ENCODE peak calls at places on chromosomes 11 and 22, in ten cellular contexts. One of them, this sample, is unnamed. For H3K9me3, the result is how much of the 10 kb centered on the place peaks cover.

GRCh38 chr22:23402275-23403151 is 177.6 kb downstream of the IGLL1 start:
- DNase-seq in AG04450: no peak
- DNase-seq in IMR-90: peak
- DNase-seq in left ventricle myocardium inferior: no peak
- DNase-seq in A549: peak
- DNase-seq in sigmoid colon: peak
- DNase-seq in SK-N-SH: peak
- DNase-seq in colonic mucosa: peak
- DNase-seq in H9: peak
- DNase-seq in tibial nerve: no peak
- DNase-seq in this sample: peak

GRCh38 chr22:32475428-32476010 is 908 bp downstream of the FBXO7 start:
- DNase-seq in AG04450: no peak
- DNase-seq in IMR-90: no peak
- DNase-seq in left ventricle myocardium inferior: peak
- DNase-seq in A549: no peak
- DNase-seq in sigmoid colon: peak
- DNase-seq in SK-N-SH: peak
- DNase-seq in colonic mucosa: peak
- DNase-seq in H9: peak
- DNase-seq in tibial nerve: no peak
- DNase-seq in this sample: no peak

GRCh38 chr11:119902656-119903181 is 173.7 kb upstream of the NECTIN1 start:
- DNase-seq in AG04450: no peak
- DNase-seq in IMR-90: no peak
- DNase-seq in left ventricle myocardium inferior: no peak
- DNase-seq in A549: no peak
- DNase-seq in sigmoid colon: no peak
- DNase-seq in SK-N-SH: no peak
- DNase-seq in colonic mucosa: peak
- DNase-seq in H9: no peak
- DNase-seq in tibial nerve: no peak
- DNase-seq in this sample: no peak

GRCh38 chr22:30649430-30650007 is 13.9 kb downstream of the SLC35E4 start:
- DNase-seq in AG04450: no peak
- DNase-seq in IMR-90: peak
- DNase-seq in left ventricle myocardium inferior: peak
- DNase-seq in A549: no peak
- DNase-seq in sigmoid colon: no peak
- DNase-seq in SK-N-SH: no peak
- DNase-seq in colonic mucosa: peak
- DNase-seq in H9: peak
- DNase-seq in tibial nerve: no peak
- DNase-seq in this sample: no peak

GRCh38 chr22:21569459-21570161 is 2.1 kb downstream of the UBE2L3 start:
- DNase-seq in AG04450: no peak
- DNase-seq in IMR-90: no peak
- DNase-seq in left ventricle myocardium inferior: no peak
- DNase-seq in A549: no peak
- DNase-seq in sigmoid colon: no peak
- DNase-seq in SK-N-SH: no peak
- DNase-seq in colonic mucosa: no peak
- DNase-seq in H9: no peak
- DNase-seq in tibial nerve: no peak
- DNase-seq in this sample: no peak

GRCh38 chr11:73757598-73757997 is 3.3 kb downstream of the RAB6A start:
- DNase-seq in AG04450: no peak
- DNase-seq in IMR-90: no peak
- DNase-seq in left ventricle myocardium inferior: no peak
- DNase-seq in A549: no peak
- DNase-seq in sigmoid colon: no peak
- DNase-seq in SK-N-SH: no peak
- DNase-seq in colonic mucosa: no peak
- DNase-seq in H9: no peak
- DNase-seq in tibial nerve: no peak
- DNase-seq in this sample: no peak

GRCh38 chr11:72643547-72643946 is 30.7 kb downstream of the PDE2A start:
- DNase-seq in AG04450: no peak
- DNase-seq in IMR-90: no peak
- DNase-seq in left ventricle myocardium inferior: no peak
- DNase-seq in A549: peak
- DNase-seq in sigmoid colon: no peak
- DNase-seq in SK-N-SH: no peak
- DNase-seq in colonic mucosa: no peak
- DNase-seq in H9: no peak
- DNase-seq in tibial nerve: no peak
- DNase-seq in this sample: no peak

GRCh38 chr11:58058276-58059010 is 27.7 kb downstream of the OR6Q1 start:
- DNase-seq in AG04450: no peak
- DNase-seq in IMR-90: no peak
- DNase-seq in left ventricle myocardium inferior: no peak
- DNase-seq in A549: no peak
- DNase-seq in sigmoid colon: no peak
- DNase-seq in SK-N-SH: no peak
- DNase-seq in colonic mucosa: peak
- DNase-seq in H9: no peak
- DNase-seq in tibial nerve: no peak
- DNase-seq in this sample: no peak

GRCh38 chr22:23824476-23825245 is 14.1 kb downstream of the DERL3 start:
- DNase-seq in AG04450: no peak
- DNase-seq in IMR-90: no peak
- DNase-seq in left ventricle myocardium inferior: no peak
- DNase-seq in A549: no peak
- DNase-seq in sigmoid colon: peak
- DNase-seq in SK-N-SH: no peak
- DNase-seq in colonic mucosa: no peak
- DNase-seq in H9: no peak
- DNase-seq in tibial nerve: no peak
- DNase-seq in this sample: no peak

GRCh38 chr11:126026579-126026978 is 36.1 kb downstream of the CDON start:
- DNase-seq in AG04450: no peak
- DNase-seq in IMR-90: no peak
- DNase-seq in left ventricle myocardium inferior: no peak
- DNase-seq in A549: no peak
- DNase-seq in sigmoid colon: no peak
- DNase-seq in SK-N-SH: no peak
- DNase-seq in colonic mucosa: no peak
- DNase-seq in H9: no peak
- DNase-seq in tibial nerve: no peak
- DNase-seq in this sample: no peak

GRCh38 chr22:34973926-34974325 is 92.0 kb upstream of the ISX start:
- DNase-seq in AG04450: no peak
- DNase-seq in IMR-90: no peak
- DNase-seq in left ventricle myocardium inferior: no peak
- DNase-seq in A549: no peak
- DNase-seq in sigmoid colon: no peak
- DNase-seq in SK-N-SH: no peak
- DNase-seq in colonic mucosa: no peak
- DNase-seq in H9: no peak
- DNase-seq in tibial nerve: no peak
- DNase-seq in this sample: peak

GRCh38 chr11:29751618-29752017 is 265.2 kb downstream of the KCNA4 start:
- DNase-seq in AG04450: no peak
- DNase-seq in IMR-90: no peak
- DNase-seq in left ventricle myocardium inferior: no peak
- DNase-seq in A549: no peak
- DNase-seq in sigmoid colon: no peak
- DNase-seq in SK-N-SH: no peak
- DNase-seq in colonic mucosa: no peak
- DNase-seq in H9: no peak
- DNase-seq in tibial nerve: no peak
- DNase-seq in this sample: no peak

GRCh38 chr11:12287009-12287373 is 90.4 kb upstream of the PARVA start:
- DNase-seq in AG04450: peak
- DNase-seq in IMR-90: peak
- DNase-seq in left ventricle myocardium inferior: no peak
- DNase-seq in A549: peak
- DNase-seq in sigmoid colon: peak
- DNase-seq in SK-N-SH: peak
- DNase-seq in colonic mucosa: peak
- DNase-seq in H9: no peak
- DNase-seq in tibial nerve: peak
- DNase-seq in this sample: no peak

GRCh38 chr22:45645150-45645525 is 26.5 kb upstream of the ATXN10 start:
- DNase-seq in AG04450: no peak
- DNase-seq in IMR-90: no peak
- DNase-seq in left ventricle myocardium inferior: no peak
- DNase-seq in A549: no peak
- DNase-seq in sigmoid colon: no peak
- DNase-seq in SK-N-SH: no peak
- DNase-seq in colonic mucosa: no peak
- DNase-seq in H9: no peak
- DNase-seq in tibial nerve: no peak
- DNase-seq in this sample: no peak

GRCh38 chr22:45642966-45643365 is 28.7 kb upstream of the ATXN10 start:
- DNase-seq in AG04450: no peak
- DNase-seq in IMR-90: no peak
- DNase-seq in left ventricle myocardium inferior: no peak
- DNase-seq in A549: no peak
- DNase-seq in sigmoid colon: no peak
- DNase-seq in SK-N-SH: no peak
- DNase-seq in colonic mucosa: no peak
- DNase-seq in H9: no peak
- DNase-seq in tibial nerve: no peak
- DNase-seq in this sample: no peak

DNA sequence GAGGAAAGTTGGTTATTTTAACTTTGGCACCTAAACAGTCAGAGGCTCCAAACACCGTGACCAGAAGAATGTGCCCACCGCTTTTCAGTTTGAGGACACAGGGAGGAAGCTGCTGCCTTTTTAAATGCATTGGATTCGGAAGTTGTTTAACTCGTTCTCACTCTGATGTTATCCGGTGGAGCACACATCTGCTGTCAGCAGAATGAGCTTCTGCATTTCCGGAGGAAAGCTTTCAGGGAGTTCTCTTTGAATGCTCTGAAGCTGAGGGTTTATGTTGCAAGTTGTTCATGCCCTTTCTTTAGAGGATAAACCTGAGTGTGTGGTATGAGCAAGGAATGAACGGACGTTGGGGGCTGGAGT is 64.1 kb downstream of the PPFIBP2 start:
- DNase-seq in AG04450: no peak
- DNase-seq in IMR-90: peak
- DNase-seq in left ventricle myocardium inferior: no peak
- DNase-seq in A549: no peak
- DNase-seq in sigmoid colon: no peak
- DNase-seq in SK-N-SH: peak
- DNase-seq in colonic mucosa: peak
- DNase-seq in H9: peak
- DNase-seq in tibial nerve: no peak
- DNase-seq in this sample: no peak
- H3K27ac ChIP-seq in AG04450: peak
- H3K27ac ChIP-seq in IMR-90: peak
- H3K27ac ChIP-seq in left ventricle myocardium inferior: peak
- H3K27ac ChIP-seq in A549: peak
- H3K27ac ChIP-seq in sigmoid colon: peak
- H3K27ac ChIP-seq in SK-N-SH: peak
- H3K27ac ChIP-seq in colonic mucosa: peak
- H3K27ac ChIP-seq in H9: peak
- H3K27ac ChIP-seq in tibial nerve: peak
- H3K27ac ChIP-seq in this sample: no peak

DNA sequence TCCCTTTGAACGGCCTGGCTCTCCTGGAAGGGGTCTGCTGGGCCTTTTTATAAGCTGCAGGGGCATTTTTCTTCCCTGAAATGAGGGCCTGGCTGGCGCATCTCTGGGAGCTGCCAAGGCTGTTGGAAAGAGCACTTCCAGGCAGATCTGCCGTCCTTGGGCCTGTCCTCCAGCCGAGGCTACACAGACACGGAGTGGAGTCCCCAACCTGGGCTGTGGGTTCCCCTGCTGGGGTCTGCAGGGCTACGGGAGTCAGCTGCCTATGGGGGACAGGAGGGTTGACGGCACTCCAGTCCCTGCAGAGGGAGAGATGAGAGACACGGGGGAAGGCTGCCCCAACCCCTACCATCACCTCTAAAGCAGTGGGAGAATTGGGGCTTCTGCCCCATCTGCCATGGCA is 606.6 kb downstream of the TBC1D22A start:
- DNase-seq in AG04450: no peak
- DNase-seq in IMR-90: no peak
- DNase-seq in left ventricle myocardium inferior: no peak
- DNase-seq in A549: no peak
- DNase-seq in sigmoid colon: no peak
- DNase-seq in SK-N-SH: no peak
- DNase-seq in colonic mucosa: peak
- DNase-seq in H9: peak
- DNase-seq in tibial nerve: no peak
- DNase-seq in this sample: peak
- H3K9me3 ChIP-seq in AG04450: under half
- H3K9me3 ChIP-seq in IMR-90: under half
- H3K9me3 ChIP-seq in left ventricle myocardium inferior: under half
- H3K9me3 ChIP-seq in A549: under half
- H3K9me3 ChIP-seq in sigmoid colon: under half
- H3K9me3 ChIP-seq in SK-N-SH: under half
- H3K9me3 ChIP-seq in colonic mucosa: under half
- H3K9me3 ChIP-seq in H9: half or more
- H3K9me3 ChIP-seq in tibial nerve: under half
- H3K9me3 ChIP-seq in this sample: under half

DNA sequence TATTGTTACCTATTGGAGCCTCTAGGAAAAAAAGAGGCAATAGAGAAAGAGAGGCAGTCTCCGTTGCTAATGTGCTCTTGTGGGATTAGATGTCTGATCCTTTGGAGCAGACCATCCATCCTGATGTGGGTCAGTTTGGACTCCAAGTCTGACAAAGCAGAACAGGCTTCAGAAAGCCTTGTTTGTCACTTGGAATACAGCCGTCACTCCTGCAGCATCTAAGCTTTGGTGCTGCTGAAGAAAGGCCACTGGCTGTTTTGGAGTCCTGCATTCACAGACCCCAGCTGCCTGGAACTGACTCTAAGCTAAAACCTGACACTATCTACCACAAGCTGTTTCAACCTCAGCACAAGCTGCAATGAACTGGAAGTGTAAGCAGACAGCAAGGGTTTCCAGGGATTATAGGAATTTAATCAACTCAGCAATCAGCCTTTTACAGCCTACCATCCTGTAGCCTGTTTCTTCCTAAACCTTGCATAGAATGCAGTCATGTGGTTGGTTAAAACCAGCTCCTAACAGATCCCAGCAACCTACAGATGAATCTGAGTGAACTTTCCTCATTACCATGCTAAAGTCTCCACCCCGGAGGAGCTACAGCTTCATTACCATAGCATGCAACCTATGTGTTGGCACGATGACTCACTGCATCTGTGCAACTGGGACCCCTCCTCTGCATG is 3.7 kb upstream of the PLAAT4 start:
- DNase-seq in AG04450: no peak
- DNase-seq in IMR-90: no peak
- DNase-seq in left ventricle myocardium inferior: no peak
- DNase-seq in A549: no peak
- DNase-seq in sigmoid colon: no peak
- DNase-seq in SK-N-SH: no peak
- DNase-seq in colonic mucosa: no peak
- DNase-seq in H9: peak
- DNase-seq in tibial nerve: no peak
- DNase-seq in this sample: peak
- H3K27ac ChIP-seq in AG04450: no peak
- H3K27ac ChIP-seq in IMR-90: no peak
- H3K27ac ChIP-seq in left ventricle myocardium inferior: no peak
- H3K27ac ChIP-seq in A549: peak
- H3K27ac ChIP-seq in sigmoid colon: no peak
- H3K27ac ChIP-seq in SK-N-SH: no peak
- H3K27ac ChIP-seq in colonic mucosa: no peak
- H3K27ac ChIP-seq in H9: no peak
- H3K27ac ChIP-seq in tibial nerve: no peak
- H3K27ac ChIP-seq in this sample: no peak

GRCh38 chr11:99241059-99241458 is 220.3 kb downstream of the CNTN5 start:
- DNase-seq in AG04450: no peak
- DNase-seq in IMR-90: no peak
- DNase-seq in left ventricle myocardium inferior: no peak
- DNase-seq in A549: no peak
- DNase-seq in sigmoid colon: no peak
- DNase-seq in SK-N-SH: no peak
- DNase-seq in colonic mucosa: no peak
- DNase-seq in H9: no peak
- DNase-seq in tibial nerve: no peak
- DNase-seq in this sample: no peak
- H3K9me3 ChIP-seq in AG04450: under half
- H3K9me3 ChIP-seq in IMR-90: under half
- H3K9me3 ChIP-seq in left ventricle myocardium inferior: under half
- H3K9me3 ChIP-seq in A549: under half
- H3K9me3 ChIP-seq in sigmoid colon: under half
- H3K9me3 ChIP-seq in SK-N-SH: under half
- H3K9me3 ChIP-seq in colonic mucosa: under half
- H3K9me3 ChIP-seq in H9: under half
- H3K9me3 ChIP-seq in tibial nerve: under half
- H3K9me3 ChIP-seq in this sample: under half

This sample was measured in WERI-Rb-1.